ENCODE peak calls at places on chromosomes 12 and 14, in eight cellular contexts. Y is HS-27A; V is CD4-positive, alpha-beta T cell; W is C1 segment of cervical spinal cord; N is cardiac fibroblast; O is activated effector memory CD4-positive, alpha-beta T cell treated with Interleukin-2 at 50 U/mL for 16 hours; F is RWPE1; E is nucleus accumbens. R is an unnamed sample.
A peak's percentile ranks its signal among the peaks of the same experiment; 100 is the strongest.

GRCh38 chr14:55327179-55327578 is 56.0 kb downstream of the FBXO34 start:
- DNase-seq in Y (no peak), V (no peak), W (no peak), N (no peak), O (no peak), F (no peak), E (no peak), R (no peak)

GRCh38 chr14:105484997-105485393 is 1.7 kb upstream of the CRIP1 start:
- DNase-seq in Y (no peak), V (no peak), W (no peak), N (no peak), O (no peak), F (no peak), E (no peak), R (no peak)

GRCh38 chr12:119036878-119037493 is 55.6 kb downstream of the SRRM4 start:
- DNase-seq in Y (no peak), V (no peak), W (no peak), N (peak; percentile 12), O (no peak), F (no peak), E (no peak), R (peak; percentile 26)

GRCh38 chr14:50191499-50191898 is 39.9 kb downstream of the SOS2 start:
- DNase-seq in Y (no peak), V (no peak), W (no peak), N (no peak), O (no peak), F (no peak), E (no peak), R (no peak)

GRCh38 chr12:59030415-59030814 is 110.1 kb upstream of the LRIG3 start:
- DNase-seq in Y (no peak), V (no peak), W (no peak), N (no peak), O (no peak), F (no peak), E (no peak), R (no peak)

GRCh38 chr12:57694459-57695019 is 607 bp downstream of the OS9 start:
- DNase-seq in Y (no peak), V (peak; percentile 1), W (no peak), N (peak; percentile 9), O (no peak), F (peak; percentile 15), E (no peak), R (no peak)

GRCh38 chr12:30999723-31000122 is 73.2 kb downstream of the TSPAN11 start:
- DNase-seq in Y (no peak), V (no peak), W (no peak), N (no peak), O (no peak), F (no peak), E (no peak), R (no peak)

GRCh38 chr12:32988982-32989381 is 92.4 kb upstream of the PKP2 start:
- DNase-seq in Y (no peak), V (no peak), W (no peak), N (no peak), O (no peak), F (no peak), E (peak; percentile 16), R (no peak)

GRCh38 chr14:37594238-37594915 is 672 bp downstream of the FOXA1 start:
- DNase-seq in Y (peak; percentile 74), V (no peak), W (no peak), N (peak; percentile 88), O (no peak), F (peak; percentile 61), E (no peak), R (peak; percentile 96)

GRCh38 chr12:59803735-59804134 is 207.9 kb downstream of the SLC16A7 start:
- DNase-seq in Y (no peak), V (no peak), W (no peak), N (peak; percentile 7), O (no peak), F (peak; percentile 21), E (no peak), R (no peak)

GRCh38 chr12:69570545-69571399 is 14.5 kb upstream of the CCT2 start:
- DNase-seq in Y (no peak), V (peak; percentile 33), W (no peak), N (peak; percentile 88), O (peak; percentile 10), F (peak; percentile 52), E (peak; percentile 24), R (no peak)

GRCh38 chr12:14784471-14784870 is 18.8 kb downstream of the WBP11 start:
- DNase-seq in Y (no peak), V (no peak), W (no peak), N (no peak), O (no peak), F (no peak), E (no peak), R (no peak)

GRCh38 chr14:67313153-67313552 is 46.5 kb downstream of the ATP6V1D start:
- DNase-seq in Y (no peak), V (no peak), W (no peak), N (no peak), O (no peak), F (no peak), E (no peak), R (no peak)

GRCh38 chr12:65306603-65307501 is 28.4 kb downstream of the MSRB3 start:
- DNase-seq in Y (peak; percentile 34), V (no peak), W (no peak), N (peak; percentile 87), O (no peak), F (peak; percentile 48), E (no peak), R (no peak)

GRCh38 chr12:70692681-70693288 is 55.6 kb upstream of the PTPRB start:
- DNase-seq in Y (peak; percentile 24), V (no peak), W (no peak), N (peak; percentile 64), O (no peak), F (peak; percentile 36), E (no peak), R (no peak)

GRCh38 chr14:101215266-101215665 is 311.7 kb upstream of the RTL1 start:
- DNase-seq in Y (no peak), V (no peak), W (no peak), N (no peak), O (no peak), F (no peak), E (no peak), R (no peak)

GRCh38 chr14:96166475-96167223 is 38.0 kb upstream of the BDKRB2 start:
- DNase-seq in Y (no peak), V (no peak), W (no peak), N (no peak), O (no peak), F (no peak), E (no peak), R (no peak)

GRCh38 chr12:19006626-19007025 is 122.9 kb upstream of the PLEKHA5 start:
- DNase-seq in Y (no peak), V (no peak), W (no peak), N (no peak), O (no peak), F (no peak), E (no peak), R (no peak)

GRCh38 chr14:78746086-78746595 is 576.0 kb downstream of the NRXN3 start:
- DNase-seq in Y (no peak), V (no peak), W (no peak), N (no peak), O (no peak), F (no peak), E (no peak), R (no peak)

GRCh38 chr12:50074936-50075807 is 10.0 kb upstream of the SMARCD1 start:
- DNase-seq in Y (peak; percentile 56), V (peak; percentile 83), W (no peak), N (peak; percentile 86), O (peak; percentile 72), F (peak; percentile 75), E (peak; percentile 72), R (peak; percentile 36)

GRCh38 chr12:121908702-121909101 is 9.7 kb upstream of the CFAP251 start:
- DNase-seq in Y (no peak), V (no peak), W (no peak), N (no peak), O (no peak), F (no peak), E (no peak), R (no peak)

GRCh38 chr14:85165091-85165490 is 364.9 kb upstream of the FLRT2 start:
- DNase-seq in Y (no peak), V (no peak), W (no peak), N (no peak), O (no peak), F (no peak), E (no peak), R (no peak)

GRCh38 chr12:1812650-1813302 is 7.6 kb upstream of the LRTM2 start:
- DNase-seq in Y (no peak), V (no peak), W (no peak), N (peak; percentile 72), O (no peak), F (no peak), E (no peak), R (no peak)